ENCODE peak calls at places on chromosome 2, in ten cellular contexts. One of them, this sample, is unnamed.

GRCh38 chr2:109681633-109682032 is 67.5 kb downstream of the SOWAHC start:
- DNase-seq in cardiac fibroblast: no peak
- DNase-seq in ovary: no peak
- DNase-seq in fibroblast of the aortic adventitia: no peak
- DNase-seq in kidney glomerular epithelial cell: no peak
- DNase-seq in AG04449: no peak
- DNase-seq in EH: no peak
- DNase-seq in T-helper 2 cell: no peak
- DNase-seq in nephron progenitor cell: no peak
- DNase-seq in GDM1: no peak
- DNase-seq in this sample: no peak

GRCh38 chr2:199932312-199932855 is 21.3 kb downstream of the C2orf69 start:
- DNase-seq in ovary: no peak
- DNase-seq in nephron progenitor cell: no peak
- DNase-seq in cardiac fibroblast: no peak
- DNase-seq in fibroblast of the aortic adventitia: no peak
- DNase-seq in T-helper 2 cell: no peak
- DNase-seq in GDM1: no peak
- DNase-seq in EH: no peak
- DNase-seq in kidney glomerular epithelial cell: no peak
- DNase-seq in AG04449: no peak
- DNase-seq in this sample: no peak

GRCh38 chr2:219571311-219572236 is at the start of gene OBSL1:
- DNase-seq in ovary: peak; percentile 96
- DNase-seq in cardiac fibroblast: peak; percentile 58
- DNase-seq in kidney glomerular epithelial cell: peak; percentile 36
- DNase-seq in EH: peak; percentile 83
- DNase-seq in nephron progenitor cell: peak; percentile 81
- DNase-seq in fibroblast of the aortic adventitia: peak; percentile 69
- DNase-seq in T-helper 2 cell: no peak
- DNase-seq in AG04449: peak; percentile 24
- DNase-seq in GDM1: peak; percentile 83
- DNase-seq in this sample: peak; percentile 90

GRCh38 chr2:239731422-239731821 is 293.7 kb downstream of the NDUFA10 start:
- DNase-seq in kidney glomerular epithelial cell: no peak
- DNase-seq in GDM1: no peak
- DNase-seq in nephron progenitor cell: no peak
- DNase-seq in T-helper 2 cell: no peak
- DNase-seq in cardiac fibroblast: no peak
- DNase-seq in ovary: no peak
- DNase-seq in fibroblast of the aortic adventitia: no peak
- DNase-seq in AG04449: no peak
- DNase-seq in EH: no peak
- DNase-seq in this sample: no peak

GRCh38 chr2:106894545-106894944 is 8.6 kb upstream of the ST6GAL2 start:
- DNase-seq in kidney glomerular epithelial cell: no peak
- DNase-seq in nephron progenitor cell: no peak
- DNase-seq in cardiac fibroblast: no peak
- DNase-seq in AG04449: no peak
- DNase-seq in EH: no peak
- DNase-seq in ovary: no peak
- DNase-seq in GDM1: no peak
- DNase-seq in fibroblast of the aortic adventitia: no peak
- DNase-seq in T-helper 2 cell: no peak
- DNase-seq in this sample: no peak

GRCh38 chr2:70011786-70012185 is 50.4 kb upstream of the ASPRV1 start:
- DNase-seq in fibroblast of the aortic adventitia: no peak
- DNase-seq in nephron progenitor cell: no peak
- DNase-seq in GDM1: no peak
- DNase-seq in AG04449: no peak
- DNase-seq in kidney glomerular epithelial cell: no peak
- DNase-seq in T-helper 2 cell: no peak
- DNase-seq in EH: no peak
- DNase-seq in cardiac fibroblast: no peak
- DNase-seq in ovary: no peak
- DNase-seq in this sample: no peak

GRCh38 chr2:8229546-8229986 is 452.3 kb upstream of the ID2 start:
- DNase-seq in T-helper 2 cell: peak; percentile 18
- DNase-seq in AG04449: no peak
- DNase-seq in kidney glomerular epithelial cell: no peak
- DNase-seq in EH: peak; percentile 58
- DNase-seq in cardiac fibroblast: peak; percentile 76
- DNase-seq in ovary: peak; percentile 80
- DNase-seq in nephron progenitor cell: no peak
- DNase-seq in GDM1: peak; percentile 88
- DNase-seq in fibroblast of the aortic adventitia: peak; percentile 84
- DNase-seq in this sample: peak; percentile 66

GRCh38 chr2:145931836-145932352 is 1412.0 kb upstream of the ZEB2 start:
- DNase-seq in fibroblast of the aortic adventitia: no peak
- DNase-seq in GDM1: no peak
- DNase-seq in T-helper 2 cell: no peak
- DNase-seq in kidney glomerular epithelial cell: no peak
- DNase-seq in nephron progenitor cell: no peak
- DNase-seq in AG04449: no peak
- DNase-seq in cardiac fibroblast: no peak
- DNase-seq in EH: peak; percentile 5
- DNase-seq in ovary: no peak
- DNase-seq in this sample: no peak

GRCh38 chr2:173401716-173402326 is 47.1 kb downstream of the CDCA7 start:
- DNase-seq in ovary: no peak
- DNase-seq in T-helper 2 cell: no peak
- DNase-seq in EH: peak; percentile 21
- DNase-seq in fibroblast of the aortic adventitia: peak; percentile 9
- DNase-seq in cardiac fibroblast: peak; percentile 6
- DNase-seq in kidney glomerular epithelial cell: no peak
- DNase-seq in AG04449: no peak
- DNase-seq in nephron progenitor cell: peak; percentile 30
- DNase-seq in GDM1: no peak
- DNase-seq in this sample: no peak

GRCh38 chr2:98787700-98788099 is 56.8 kb upstream of the MGAT4A start:
- DNase-seq in T-helper 2 cell: no peak
- DNase-seq in EH: no peak
- DNase-seq in AG04449: no peak
- DNase-seq in nephron progenitor cell: no peak
- DNase-seq in cardiac fibroblast: no peak
- DNase-seq in fibroblast of the aortic adventitia: no peak
- DNase-seq in kidney glomerular epithelial cell: no peak
- DNase-seq in GDM1: no peak
- DNase-seq in ovary: no peak
- DNase-seq in this sample: no peak

This sample was measured in left ventricle myocardium superior.